ENCODE peak calls at places on chromosomes 4 and X, in nine cellular contexts. K, F, Q, M, E, D, O, N and H are unnamed samples.

GRCh38 chrX:103536732-103537131 is 17.4 kb upstream of the RAB40A start:
- DNase-seq in K (no peak), F (no peak), Q (no peak), M (no peak), E (no peak), D (no peak), O (no peak), N (no peak), H (no peak)

GRCh38 chr4:148445071-148445902 is 3.1 kb upstream of the NR3C2 start:
- DNase-seq in K (peak), F (peak), Q (no peak), M (peak), E (no peak), D (no peak), O (peak), N (no peak), H (peak)

GRCh38 chr4:5971077-5971447 is 47.2 kb downstream of the C4orf50 start:
- DNase-seq in K (no peak), F (no peak), Q (no peak), M (peak), E (no peak), D (no peak), O (no peak), N (no peak), H (no peak)

GRCh38 chr4:107261241-107261874 is 225.2 kb upstream of the DKK2 start:
- DNase-seq in K (no peak), F (no peak), Q (peak), M (no peak), E (no peak), D (no peak), O (no peak), N (no peak), H (no peak)

GRCh38 chr4:48193096-48193836 is 59.2 kb upstream of the TXK start:
- DNase-seq in K (no peak), F (no peak), Q (no peak), M (no peak), E (no peak), D (no peak), O (no peak), N (no peak), H (no peak)

GRCh38 chr4:177047851-177048174 is 255.1 kb upstream of the VEGFC start:
- DNase-seq in K (no peak), F (no peak), Q (peak), M (no peak), E (no peak), D (peak), O (no peak), N (no peak), H (no peak)

GRCh38 chrX:63250253-63250868 is 100.8 kb downstream of the SPIN4 start:
- DNase-seq in K (peak), F (no peak), Q (peak), M (no peak), E (peak), D (peak), O (no peak), N (peak), H (no peak)

GRCh38 chrX:19604375-19604774 is 89.1 kb upstream of the MAP3K15 start:
- DNase-seq in K (no peak), F (no peak), Q (no peak), M (no peak), E (no peak), D (no peak), O (no peak), N (no peak), H (no peak)

GRCh38 chr4:124712417-124713212 is at the start of gene ANKRD50:
- DNase-seq in K (peak), F (peak), Q (peak), M (peak), E (peak), D (peak), O (peak), N (peak), H (peak)

GRCh38 chr4:89949782-89950387 is 55.2 kb downstream of the MMRN1 start:
- DNase-seq in K (no peak), F (no peak), Q (no peak), M (no peak), E (no peak), D (no peak), O (no peak), N (no peak), H (no peak)

GRCh38 chr4:117134386-117134785 is 49.0 kb upstream of the TRAM1L1 start:
- DNase-seq in K (peak), F (no peak), Q (peak), M (no peak), E (peak), D (peak), O (no peak), N (peak), H (no peak)

GRCh38 chr4:48944252-48944651 is 37.7 kb upstream of the OCIAD2 start:
- DNase-seq in K (no peak), F (no peak), Q (no peak), M (no peak), E (no peak), D (no peak), O (no peak), N (no peak), H (no peak)

GRCh38 chr4:38464328-38464727 is 199.7 kb upstream of the KLF3 start:
- DNase-seq in K (no peak), F (no peak), Q (no peak), M (no peak), E (no peak), D (no peak), O (no peak), N (no peak), H (no peak)

GRCh38 chr4:82044141-82044993 is 329.4 kb downstream of the HNRNPD start:
- DNase-seq in K (peak), F (peak), Q (peak), M (peak), E (peak), D (peak), O (peak), N (peak), H (peak)

GRCh38 chr4:84579410-84579791 is 3.5 kb upstream of the CDS1 start:
- DNase-seq in K (peak), F (no peak), Q (no peak), M (no peak), E (no peak), D (no peak), O (no peak), N (no peak), H (no peak)

GRCh38 chr4:78864405-78865024 is 74.7 kb downstream of the PAQR3 start:
- DNase-seq in K (peak), F (no peak), Q (peak), M (no peak), E (peak), D (peak), O (no peak), N (peak), H (no peak)

GRCh38 chr4:27398911-27399310 is 538.3 kb downstream of the STIM2 start:
- DNase-seq in K (no peak), F (no peak), Q (no peak), M (no peak), E (no peak), D (no peak), O (no peak), N (no peak), H (no peak)